ENCODE peak calls at places on chromosomes 7 and 10, in five cellular contexts. B is OCI-LY7, P is neural progenitor cell, W is HCT116, J is MM.1S. Y is an unnamed sample.

GRCh38 chr10:112367516-112367915 is 6.4 kb upstream of the ACSL5 start:
- DNase-seq in B (no peak), P (no peak), W (no peak), J (no peak), Y (no peak)

GRCh38 chr7:64637521-64638445 is 28.1 kb upstream of the ZNF107 start:
- DNase-seq in B (no peak), P (no peak), W (no peak), J (no peak), Y (no peak)

GRCh38 chr10:101441539-101442455 is 87.8 kb downstream of the BTRC start:
- DNase-seq in B (peak; percentile 68), P (peak; percentile 80), W (peak; percentile 80), J (peak; percentile 44), Y (peak; percentile 69)

GRCh38 chr10:124917168-124917938 is 24.6 kb upstream of the ZRANB1 start:
- DNase-seq in B (peak; percentile 51), P (peak; percentile 54), W (no peak), J (peak; percentile 32), Y (peak; percentile 27)

GRCh38 chr7:54995631-54996340 is 23.0 kb upstream of the EGFR start:
- DNase-seq in B (no peak), P (no peak), W (peak; percentile 71), J (no peak), Y (peak; percentile 81)

GRCh38 chr10:21055339-21056135 is 158.4 kb upstream of the NEBL start:
- DNase-seq in B (no peak), P (peak; percentile 24), W (no peak), J (no peak), Y (no peak)

GRCh38 chr7:101856488-101857357 is 39.3 kb downstream of the CUX1 start:
- DNase-seq in B (peak; percentile 92), P (no peak), W (peak; percentile 97), J (peak; percentile 95), Y (peak; percentile 40)

GRCh38 chr7:128352138-128352537 is 8.4 kb upstream of the RBM28 start:
- DNase-seq in B (no peak), P (peak; percentile 81), W (no peak), J (no peak), Y (no peak)

GRCh38 chr10:78502208-78502943 is 468.7 kb downstream of the RPS24 start:
- DNase-seq in B (no peak), P (no peak), W (no peak), J (no peak), Y (peak; percentile 59)

GRCh38 chr10:103820101-103821062 is 35.0 kb downstream of the SH3PXD2A start:
- DNase-seq in B (no peak), P (no peak), W (no peak), J (no peak), Y (peak; percentile 77)

GRCh38 chr10:124388476-124388822 is 30.3 kb downstream of the OAT start:
- DNase-seq in B (no peak), P (no peak), W (no peak), J (no peak), Y (no peak)

GRCh38 chr10:12710594-12711343 is 290.7 kb downstream of the CCDC3 start:
- DNase-seq in B (peak; percentile 73), P (peak; percentile 78), W (peak; percentile 76), J (peak; percentile 79), Y (peak; percentile 56)

GRCh38 chr10:88858493-88858892 is 6.8 kb upstream of the ANKRD22 start:
- DNase-seq in B (no peak), P (no peak), W (no peak), J (no peak), Y (no peak)

GRCh38 chr7:54336800-54337199 is 205.4 kb upstream of the VSTM2A start:
- DNase-seq in B (no peak), P (no peak), W (no peak), J (peak; percentile 28), Y (no peak)

GRCh38 chr10:131702521-131703356 is 198.1 kb upstream of the PPP2R2D start:
- DNase-seq in B (no peak), P (no peak), W (no peak), J (no peak), Y (no peak)

GRCh38 chr10:84333864-84334451 is 5.6 kb downstream of the CCSER2 start:
- DNase-seq in B (peak; percentile 36), P (no peak), W (no peak), J (peak; percentile 53), Y (peak; percentile 27)

GRCh38 chr10:24723788-24724380 is at the start of gene ARHGAP21:
- DNase-seq in B (peak; percentile 63), P (peak; percentile 73), W (no peak), J (peak; percentile 51), Y (peak; percentile 65)

GRCh38 chr7:3643091-3643490 is 342.0 kb downstream of the SDK1 start:
- DNase-seq in B (no peak), P (no peak), W (no peak), J (no peak), Y (no peak)

GRCh38 chr7:137418841-137419240 is 75.3 kb upstream of the PTN start:
- DNase-seq in B (no peak), P (no peak), W (no peak), J (no peak), Y (no peak)

GRCh38 chr10:24261627-24262026 is 52.7 kb downstream of the KIAA1217 start:
- DNase-seq in B (no peak), P (no peak), W (no peak), J (no peak), Y (no peak)

GRCh38 chr10:454860-455259 is 234.6 kb downstream of the DIP2C start:
- DNase-seq in B (no peak), P (no peak), W (peak; percentile 68), J (no peak), Y (peak; percentile 93)

GRCh38 chr7:114298011-114298410 is 116.6 kb upstream of the FOXP2 start:
- DNase-seq in B (no peak), P (no peak), W (no peak), J (no peak), Y (no peak)

GRCh38 chr10:132632851-132633684 is 95.5 kb downstream of the INPP5A start:
- DNase-seq in B (no peak), P (no peak), W (no peak), J (no peak), Y (peak; percentile 76)

GRCh38 chr7:92448185-92448747 is 984 bp downstream of the GATAD1 start:
- DNase-seq in B (peak; percentile 70), P (peak; percentile 26), W (peak; percentile 57), J (peak; percentile 76), Y (peak; percentile 52)

GRCh38 chr10:80278480-80278879 is 11.0 kb downstream of the MAT1A start:
- DNase-seq in B (no peak), P (no peak), W (no peak), J (no peak), Y (no peak)

GRCh38 chr10:4701016-4701415 is 125.0 kb upstream of the AKR1E2 start:
- DNase-seq in B (no peak), P (no peak), W (no peak), J (no peak), Y (no peak)

GRCh38 chr7:152313879-152314604 is 121.8 kb downstream of the KMT2C start:
- DNase-seq in B (no peak), P (no peak), W (peak; percentile 79), J (no peak), Y (peak; percentile 92)

GRCh38 chr7:132759482-132760240 is 183.4 kb upstream of the PLXNA4 start:
- DNase-seq in B (no peak), P (no peak), W (no peak), J (no peak), Y (no peak)

GRCh38 chr7:23783115-23783514 is 73.1 kb downstream of the STK31 start:
- DNase-seq in B (no peak), P (no peak), W (no peak), J (no peak), Y (no peak)

GRCh38 chr7:151093748-151094147 is 7.5 kb downstream of the AGAP3 start:
- DNase-seq in B (no peak), P (no peak), W (no peak), J (no peak), Y (no peak)

GRCh38 chr10:28425431-28425830 is 107.5 kb upstream of the WAC start:
- DNase-seq in B (no peak), P (no peak), W (no peak), J (no peak), Y (no peak)
- TF ChIP-seq CTCF in B (no peak), P (no peak), W (no peak), J (no peak), Y (no peak)

GRCh38 chr10:122419890-122420623 is 34.4 kb upstream of the ARMS2 start:
- DNase-seq in B (no peak), P (no peak), W (no peak), J (no peak), Y (peak; percentile 78)

GRCh38 chr10:122422266-122422980 is 32.0 kb upstream of the ARMS2 start:
- DNase-seq in B (no peak), P (no peak), W (no peak), J (no peak), Y (no peak)

GRCh38 chr10:122420624-122421007 is 33.8 kb upstream of the ARMS2 start:
- DNase-seq in B (no peak), P (no peak), W (no peak), J (no peak), Y (no peak)

GRCh38 chr10:122421054-122421625 is 33.3 kb upstream of the ARMS2 start:
- DNase-seq in B (no peak), P (no peak), W (no peak), J (no peak), Y (no peak)

GRCh38 chr10:122421747-122422146 is 32.7 kb upstream of the ARMS2 start:
- DNase-seq in B (no peak), P (no peak), W (no peak), J (no peak), Y (no peak)
- H3K4me2 ChIP-seq in B (no peak overlapping the region), P (no peak overlapping the region), W (no peak overlapping the region), J (no peak overlapping the region), Y (no peak overlapping the region)

DNA sequence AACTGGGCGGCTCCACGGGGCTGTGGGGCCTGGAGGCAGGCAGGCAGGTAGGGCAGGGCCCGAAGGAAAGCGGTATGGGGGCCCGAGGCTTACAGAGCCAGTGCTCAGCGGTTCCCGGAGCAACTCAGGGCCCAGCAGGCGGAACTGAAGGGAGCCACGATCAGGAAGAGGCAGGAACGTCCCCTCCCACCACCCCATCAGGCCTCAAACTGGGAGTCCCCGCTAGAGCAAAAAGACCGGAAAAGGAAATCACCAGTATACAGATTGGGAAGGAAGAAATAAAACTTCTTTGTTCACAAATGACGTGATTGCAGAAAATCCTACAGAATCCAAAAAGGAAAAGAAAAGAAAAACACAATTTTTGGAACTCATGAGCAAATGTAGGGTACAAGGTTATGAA is 21.6 kb upstream of the ZFAND2A start:
- DNase-seq in B (no peak), P (no peak), W (no peak), J (no peak), Y (no peak)
- H3K4me1 ChIP-seq in B (peaks cover 2% of the 10 kb centered on the region), P (no peaks in the 10 kb centered on the region), W (peaks cover 7% of the 10 kb centered on the region), J (peaks cover 2% of the 10 kb centered on the region), Y (no peaks in the 10 kb centered on the region)

DNA sequence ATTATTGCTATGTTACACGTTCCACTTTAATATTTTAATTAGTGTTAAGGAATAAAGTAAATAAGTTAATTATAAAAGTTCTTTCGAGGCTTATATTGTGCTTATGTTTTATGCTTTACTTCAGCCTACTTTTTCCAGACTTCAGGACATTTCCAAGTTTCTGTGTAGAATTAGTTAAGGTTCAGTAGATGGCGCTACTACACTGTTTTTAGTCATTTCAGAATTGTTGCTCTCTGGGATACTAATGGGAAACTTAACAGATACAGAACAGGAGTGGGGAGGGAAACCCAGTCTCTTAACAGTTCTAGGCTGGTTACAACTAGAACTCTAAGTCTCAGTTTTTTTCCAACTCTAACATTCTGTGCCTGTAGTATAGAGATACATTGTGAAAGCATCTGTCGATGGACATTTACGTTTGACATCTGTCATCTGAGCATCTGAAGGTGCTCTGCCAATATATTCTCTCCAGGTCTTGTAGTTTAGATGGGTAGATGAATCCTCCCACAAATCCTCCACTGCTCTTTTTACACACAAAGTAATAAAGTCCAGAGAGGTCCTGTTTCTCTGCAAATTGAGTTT is 56.8 kb upstream of the FAM171A1 start:
- DNase-seq in B (peak; percentile 14), P (peak; percentile 62), W (peak; percentile 35), J (peak; percentile 31), Y (peak; percentile 28)
- TF ChIP-seq CTCF in B (peak; percentile 86), P (peak; percentile 80), W (peak; percentile 61), J (peak; percentile 61), Y (peak; percentile 60)